ENCODE peak calls at places on chromosomes 7 and 10, in ten cellular contexts. B is fibroblast of lung; R is CD8-positive, alpha-beta T cell; T is CD4-positive, alpha-beta T cell; J is heart left ventricle; F is endodermal cell; N is upper lobe of right lung; O is gastrocnemius medialis; W is AG04450; Y is BJ. Q is an unnamed sample.

GRCh38 chr10:33109384-33109783 is 151.4 kb upstream of the ITGB1 start:
- DNase-seq in B (no peak), R (no peak), T (no peak), J (no peak), F (no peak), N (no peak), O (no peak), W (no peak), Y (no peak), Q (no peak)

GRCh38 chr7:149171894-149172533 is 23.3 kb upstream of the ZNF282 start:
- DNase-seq in B (no peak), R (no peak), T (no peak), J (no peak), F (no peak), N (no peak), O (no peak), W (no peak), Y (no peak), Q (no peak)

GRCh38 chr7:24755541-24756416 is 1.5 kb downstream of the GSDME start:
- DNase-seq in B (peak; percentile 58), R (no peak), T (no peak), J (no peak), F (no peak), N (no peak), O (no peak), W (peak; percentile 21), Y (no peak), Q (no peak)

GRCh38 chr7:156652886-156653568 is 12.5 kb downstream of the RNF32 start:
- DNase-seq in B (no peak), R (no peak), T (no peak), J (no peak), F (no peak), N (no peak), O (no peak), W (no peak), Y (no peak), Q (no peak)

GRCh38 chr7:41915861-41916260 is 213.0 kb upstream of the INHBA start:
- DNase-seq in B (no peak), R (no peak), T (no peak), J (no peak), F (no peak), N (no peak), O (no peak), W (no peak), Y (no peak), Q (no peak)

GRCh38 chr7:42869131-42870020 is 42.5 kb downstream of the C7orf25 start:
- DNase-seq in B (no peak), R (no peak), T (no peak), J (no peak), F (no peak), N (no peak), O (no peak), W (no peak), Y (no peak), Q (no peak)

GRCh38 chr10:118792501-118792900 is 37.7 kb upstream of the CACUL1 start:
- DNase-seq in B (peak; percentile 8), R (no peak), T (no peak), J (no peak), F (no peak), N (no peak), O (peak; percentile 37), W (no peak), Y (no peak), Q (no peak)

GRCh38 chr7:112080441-112080840 is 125.8 kb downstream of the DOCK4 start:
- DNase-seq in B (peak; percentile 95), R (no peak), T (no peak), J (no peak), F (no peak), N (no peak), O (peak; percentile 23), W (peak; percentile 67), Y (peak; percentile 5), Q (no peak)

GRCh38 chr7:47941136-47941844 is 7.0 kb downstream of the PKD1L1 start:
- DNase-seq in B (peak; percentile 62), R (no peak), T (no peak), J (peak; percentile 59), F (no peak), N (no peak), O (no peak), W (no peak), Y (peak; percentile 60), Q (peak; percentile 61)

GRCh38 chr10:13659887-13660544 is 73.3 kb downstream of the PRPF18 start:
- DNase-seq in B (peak; percentile 89), R (peak; percentile 53), T (peak; percentile 57), J (peak; percentile 77), F (peak; percentile 84), N (peak; percentile 83), O (peak; percentile 43), W (peak; percentile 21), Y (peak; percentile 20), Q (peak; percentile 89)

GRCh38 chr10:69388488-69388887 is 28.2 kb downstream of the TACR2 start:
- DNase-seq in B (no peak), R (no peak), T (no peak), J (no peak), F (no peak), N (no peak), O (no peak), W (no peak), Y (no peak), Q (no peak)

GRCh38 chr7:155382802-155383171 is 75.1 kb upstream of the EN2 start:
- DNase-seq in B (no peak), R (no peak), T (no peak), J (no peak), F (no peak), N (no peak), O (no peak), W (no peak), Y (no peak), Q (no peak)

GRCh38 chr7:155378959-155379871 is 78.7 kb upstream of the EN2 start:
- DNase-seq in B (no peak), R (no peak), T (no peak), J (no peak), F (no peak), N (no peak), O (no peak), W (no peak), Y (no peak), Q (no peak)

GRCh38 chr7:155380221-155380861 is 77.6 kb upstream of the EN2 start:
- DNase-seq in B (peak; percentile 60), R (peak; percentile 39), T (peak; percentile 51), J (peak; percentile 75), F (peak; percentile 93), N (peak; percentile 82), O (peak; percentile 56), W (peak; percentile 18), Y (no peak), Q (peak; percentile 93)

GRCh38 chr7:155381852-155382801 is 75.8 kb upstream of the EN2 start:
- DNase-seq in B (no peak), R (no peak), T (no peak), J (no peak), F (no peak), N (no peak), O (no peak), W (no peak), Y (no peak), Q (peak; percentile 87)

GRCh38 chr7:155380986-155381851 is 76.7 kb upstream of the EN2 start:
- DNase-seq in B (no peak), R (no peak), T (no peak), J (no peak), F (peak; percentile 73), N (no peak), O (no peak), W (no peak), Y (no peak), Q (no peak)
- H3K27me3 ChIP-seq in B (peaks cover 69% of the 10 kb centered on the region), R (peaks cover 35% of the 10 kb centered on the region), T (peaks cover 85% of the 10 kb centered on the region), J (peaks cover 100% of the 10 kb centered on the region), F (peaks cover 99% of the 10 kb centered on the region), N (peaks cover 91% of the 10 kb centered on the region), O (peaks cover 98% of the 10 kb centered on the region), W (peaks cover 76% of the 10 kb centered on the region), Y (peaks cover 60% of the 10 kb centered on the region), Q (peaks cover 90% of the 10 kb centered on the region)

GRCh38 chr7:130734525-130735272 is 692 bp upstream of the KLF14 start:
- DNase-seq in B (peak; percentile 18), R (no peak), T (no peak), J (no peak), F (no peak), N (no peak), O (no peak), W (no peak), Y (no peak), Q (peak; percentile 52)

GRCh38 chr7:130732980-130733865 is 784 bp downstream of the KLF14 start:
- DNase-seq in B (no peak), R (no peak), T (no peak), J (peak; percentile 29), F (peak; percentile 79), N (peak; percentile 64), O (peak; percentile 17), W (no peak), Y (no peak), Q (peak; percentile 82)

GRCh38 chr7:130733866-130734524 is at the start of gene KLF14:
- DNase-seq in B (no peak), R (no peak), T (peak; percentile 17), J (peak; percentile 24), F (peak; percentile 69), N (peak; percentile 64), O (peak; percentile 29), W (no peak), Y (no peak), Q (peak; percentile 79)

GRCh38 chr7:130736298-130736900 is 2.4 kb upstream of the KLF14 start:
- DNase-seq in B (no peak), R (no peak), T (no peak), J (no peak), F (no peak), N (no peak), O (no peak), W (no peak), Y (no peak), Q (no peak)

DNA sequence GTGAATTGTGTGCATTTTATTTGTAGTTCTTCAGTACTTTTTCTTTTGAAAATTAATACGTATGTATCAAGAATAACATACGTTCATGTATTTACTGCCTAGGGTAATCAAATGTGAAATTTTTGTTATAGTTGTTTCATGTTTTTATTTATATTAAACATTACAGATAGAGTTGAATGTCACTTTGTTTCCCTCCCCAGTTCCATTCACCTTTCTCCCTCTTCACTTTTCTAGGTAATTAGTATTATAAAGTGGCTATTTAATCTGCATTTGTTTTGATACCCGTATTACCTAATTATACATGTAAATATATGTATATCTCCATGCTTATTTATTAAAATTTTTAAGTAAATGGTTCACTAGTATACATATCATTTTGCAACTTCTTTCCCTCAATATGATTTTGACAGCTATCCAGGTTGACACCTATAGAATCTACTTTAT is 1.3 kb upstream of the KLF14 start:
- DNase-seq in B (no peak), R (no peak), T (no peak), J (no peak), F (no peak), N (no peak), O (no peak), W (no peak), Y (no peak), Q (no peak)
- H3K27me3 ChIP-seq in B (peaks cover 25% of the 10 kb centered on the region), R (peaks cover 49% of the 10 kb centered on the region), T (peaks cover 89% of the 10 kb centered on the region), J (peaks cover 91% of the 10 kb centered on the region), F (peaks cover 97% of the 10 kb centered on the region), N (peaks cover 68% of the 10 kb centered on the region), O (peaks cover 31% of the 10 kb centered on the region), W (peaks cover 57% of the 10 kb centered on the region), Y (peaks cover 18% of the 10 kb centered on the region), Q (peaks cover 83% of the 10 kb centered on the region)

GRCh38 chr7:159036916-159037605 is 107.6 kb downstream of the VIPR2 start:
- DNase-seq in B (no peak), R (no peak), T (no peak), J (no peak), F (peak; percentile 80), N (peak; percentile 67), O (no peak), W (no peak), Y (no peak), Q (peak; percentile 71)
- H3K27me3 ChIP-seq in B (no peaks in the 10 kb centered on the region), R (no peaks in the 10 kb centered on the region), T (peaks cover 4% of the 10 kb centered on the region), J (no peaks in the 10 kb centered on the region), F (no peaks in the 10 kb centered on the region), N (no peaks in the 10 kb centered on the region), O (no peaks in the 10 kb centered on the region), W (no peaks in the 10 kb centered on the region), Y (no peaks in the 10 kb centered on the region), Q (no peaks in the 10 kb centered on the region)

GRCh38 chr10:42962902-42963231 is 114.0 kb upstream of the RET start:
- DNase-seq in B (no peak), R (no peak), T (no peak), J (peak; percentile 12), F (no peak), N (peak; percentile 59), O (no peak), W (no peak), Y (no peak), Q (no peak)
- H3K27me3 ChIP-seq in B (no peaks in the 10 kb centered on the region), R (no peaks in the 10 kb centered on the region), T (no peaks in the 10 kb centered on the region), J (no peaks in the 10 kb centered on the region), F (no peaks in the 10 kb centered on the region), N (no peaks in the 10 kb centered on the region), O (no peaks in the 10 kb centered on the region), W (no peaks in the 10 kb centered on the region), Y (no peaks in the 10 kb centered on the region), Q (no peaks in the 10 kb centered on the region)